ENCODE peak calls at places on chromosome 11, in five cellular contexts. N is GM23338, I is PC-3, U is hepatocyte, D is GM23248. X is an unnamed sample.

GRCh38 chr11:103013426-103013825 is 57.9 kb upstream of the MMP13 start:
- DNase-seq in I (no peak), D (no peak), N (no peak), U (no peak), X (no peak)

GRCh38 chr11:116879789-116880402 is 42.5 kb upstream of the APOA1 start:
- DNase-seq in D (peak; percentile 88), I (peak; percentile 86), N (peak; percentile 81), U (peak; percentile 80), X (peak; percentile 81)

GRCh38 chr11:103652013-103652412 is 384.4 kb upstream of the DDI1 start:
- DNase-seq in N (no peak), U (no peak), I (peak; percentile 52), D (peak; percentile 31), X (no peak)

GRCh38 chr11:3195251-3196160 is 23.1 kb downstream of the MRGPRG start:
- DNase-seq in U (no peak), I (no peak), D (peak; percentile 31), N (peak; percentile 49), X (no peak)

GRCh38 chr11:13772223-13773046 is 104.0 kb downstream of the FAR1 start:
- DNase-seq in D (peak; percentile 51), N (peak; percentile 86), U (peak; percentile 76), I (peak; percentile 76), X (peak; percentile 90)

GRCh38 chr11:11149671-11150459 is 203.2 kb downstream of the CSNK2A3 start:
- DNase-seq in N (no peak), D (no peak), U (no peak), I (no peak), X (peak; percentile 41)

GRCh38 chr11:18392434-18393321 is 1.7 kb upstream of the LDHA start:
- DNase-seq in D (peak; percentile 13), I (no peak), U (no peak), N (peak; percentile 12), X (no peak)

GRCh38 chr11:37946155-37946766 is 1348.2 kb upstream of the RAG2 start:
- DNase-seq in N (peak; percentile 65), U (peak; percentile 49), D (peak; percentile 43), I (peak; percentile 54), X (peak; percentile 22)

GRCh38 chr11:108501396-108501795 is 3.2 kb upstream of the POGLUT3 start:
- DNase-seq in I (peak; percentile 62), N (no peak), D (peak; percentile 21), U (no peak), X (no peak)

GRCh38 chr11:73201249-73201648 is 16.8 kb upstream of the P2RY2 start:
- DNase-seq in D (peak; percentile 22), U (no peak), N (peak; percentile 27), I (no peak), X (no peak)

GRCh38 chr11:61541568-61541967 is 33.0 kb downstream of the LRRC10B start:
- DNase-seq in U (no peak), I (peak; percentile 78), N (peak; percentile 80), D (peak; percentile 74), X (peak; percentile 9)

GRCh38 chr11:118415739-118416068 is 14.3 kb downstream of the ATP5MG start:
- DNase-seq in D (peak; percentile 98), U (peak; percentile 76), N (peak; percentile 76), I (peak; percentile 97), X (no peak)

GRCh38 chr11:19869946-19870589 is 157.4 kb downstream of the NAV2 start:
- DNase-seq in I (no peak), U (no peak), N (no peak), D (no peak), X (no peak)

GRCh38 chr11:105046898-105047579 is 1.9 kb upstream of the CARD16 start:
- DNase-seq in D (peak; percentile 96), U (peak; percentile 78), N (peak; percentile 11), I (peak; percentile 96), X (no peak)

GRCh38 chr11:11843233-11843632 is 1.5 kb downstream of the USP47 start:
- DNase-seq in D (peak; percentile 91), I (peak; percentile 77), U (peak; percentile 56), N (no peak), X (peak; percentile 31)

GRCh38 chr11:77873345-77873744 is 52.4 kb downstream of the AAMDC start:
- DNase-seq in N (no peak), U (no peak), D (no peak), I (no peak), X (no peak)

GRCh38 chr11:78690588-78690987 is 115.9 kb upstream of the NARS2 start:
- DNase-seq in D (no peak), I (peak; percentile 88), N (no peak), U (no peak), X (no peak)

GRCh38 chr11:132134322-132134721 is 763.9 kb downstream of the NTM start:
- DNase-seq in N (no peak), I (peak; percentile 89), D (peak; percentile 72), U (no peak), X (no peak)

GRCh38 chr11:72091292-72091691 is 10.6 kb downstream of the LRRC51 start:
- DNase-seq in U (peak; percentile 82), N (peak; percentile 94), D (peak; percentile 74), I (peak; percentile 80), X (peak; percentile 83)

GRCh38 chr11:64755681-64756361 is 4.0 kb downstream of the PYGM start:
- DNase-seq in D (no peak), N (no peak), U (no peak), I (no peak), X (no peak)

GRCh38 chr11:97854877-97855276 is 1165.9 kb upstream of the CNTN5 start:
- DNase-seq in U (no peak), I (no peak), D (no peak), N (peak; percentile 4), X (no peak)

DNA sequence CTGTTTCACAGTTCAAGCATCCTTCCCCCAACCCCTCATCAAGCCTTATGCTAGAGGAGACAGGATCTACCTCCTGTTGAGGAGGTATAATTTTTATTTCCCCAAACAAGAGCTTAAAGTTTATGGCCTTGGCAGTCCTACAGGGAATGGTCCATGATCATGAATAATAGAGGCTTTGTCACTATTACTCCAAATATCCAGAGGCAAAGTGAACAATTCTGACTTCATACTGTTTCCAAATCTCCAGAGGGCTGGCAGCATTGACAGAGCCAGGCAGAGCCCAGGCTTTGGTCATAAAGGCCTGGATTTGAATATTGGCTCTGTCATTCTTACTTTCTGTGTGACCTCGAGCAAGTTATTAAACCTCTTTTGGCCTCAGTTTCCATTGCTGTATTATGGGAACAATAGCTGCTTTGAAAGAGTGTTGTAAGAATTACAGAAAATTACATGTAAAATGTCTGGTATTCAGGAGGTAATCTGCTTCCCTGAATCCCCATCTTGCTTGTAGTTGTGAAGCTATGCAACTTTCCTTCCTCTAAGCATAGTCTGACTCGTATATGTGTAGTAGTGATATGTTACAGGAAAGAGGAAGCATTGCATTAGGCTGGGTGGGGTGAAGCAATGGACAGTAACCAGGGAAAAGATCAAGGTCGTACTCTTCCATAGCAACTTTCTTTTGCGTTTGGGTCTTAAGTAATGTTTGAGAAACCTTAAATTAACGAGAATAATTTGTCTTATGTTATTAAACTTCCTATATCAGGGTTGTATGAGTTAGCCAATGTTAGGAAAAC is 88.8 kb downstream of the CD44 start:
- DNase-seq in N (no peak), I (peak; percentile 30), D (peak; percentile 64), U (no peak), X (no peak)
- H3K4me2 ChIP-seq in N (no peak overlapping the region), I (no peak overlapping the region), D (no peak overlapping the region), U (no peak overlapping the region), X (no peak overlapping the region)

DNA sequence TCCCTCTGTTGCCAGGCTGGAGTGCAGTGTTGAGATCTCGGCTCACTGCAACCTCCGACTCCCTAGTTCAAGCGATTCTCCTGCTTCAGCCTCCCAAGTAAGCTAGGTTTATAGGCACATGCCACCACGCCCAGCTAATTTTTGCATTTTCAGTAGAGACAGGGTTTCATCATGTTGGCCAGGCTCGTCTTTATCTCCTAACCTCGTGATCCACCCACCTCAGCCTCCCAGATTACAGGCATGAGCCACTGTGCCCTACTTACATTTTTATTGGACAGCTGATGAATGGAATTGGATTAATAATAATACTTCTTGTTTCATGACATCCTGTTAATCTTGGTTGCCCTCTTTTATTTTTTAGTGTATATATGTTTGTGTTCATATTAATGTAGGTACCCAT is 3.0 kb upstream of the MRGPRD start:
- DNase-seq in U (no peak), I (no peak), D (no peak), N (no peak), X (no peak)
- TF ChIP-seq EZH2phosphoT487 in U (no peak), I (no peak), D (no peak), N (no peak), X (no peak)

GRCh38 chr11:120239713-120240640 is at the start of gene POU2F3:
- DNase-seq in U (peak; percentile 62), N (peak; percentile 70), D (no peak), I (no peak), X (no peak)

GRCh38 chr11:120243221-120243620 is 3.3 kb downstream of the POU2F3 start:
- DNase-seq in U (no peak), I (no peak), N (no peak), D (no peak), X (no peak)

GRCh38 chr11:120241277-120241676 is 1.3 kb downstream of the POU2F3 start:
- DNase-seq in U (no peak), I (no peak), N (no peak), D (no peak), X (no peak)

GRCh38 chr11:120238968-120239620 is 846 bp upstream of the POU2F3 start:
- DNase-seq in N (no peak), I (no peak), D (no peak), U (no peak), X (no peak)

DNA sequence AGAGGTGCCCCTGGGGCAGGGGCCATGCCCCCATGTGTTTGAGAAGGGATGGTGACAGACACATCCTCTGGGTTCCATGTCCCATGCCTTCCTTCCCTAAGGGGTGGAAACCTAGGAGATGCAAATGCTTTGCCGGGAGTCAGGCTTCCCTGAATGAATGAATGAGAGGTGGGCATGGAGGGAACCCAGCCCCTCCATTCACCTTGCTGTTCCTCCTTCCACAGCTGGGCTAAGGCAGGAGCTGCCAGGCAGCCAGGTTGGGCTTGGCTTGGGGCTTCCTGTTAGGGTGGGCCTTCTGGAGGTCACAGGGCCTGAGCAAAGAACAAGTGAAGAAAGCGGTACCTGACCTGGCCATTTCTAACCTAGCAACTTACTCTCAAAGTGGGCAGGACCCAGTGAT is 926 bp downstream of the POU2F3 start:
- DNase-seq in N (no peak), D (no peak), I (no peak), U (no peak), X (no peak)
- H3K4me2 ChIP-seq in N (peak overlapping the region; percentile 97), D (no peak overlapping the region), I (no peak overlapping the region), U (no peak overlapping the region), X (no peak overlapping the region)

GRCh38 chr11:100878474-100878873 is 191.4 kb downstream of the ARHGAP42 start:
- DNase-seq in I (no peak), N (no peak), D (peak; percentile 60), U (no peak), X (no peak)

GRCh38 chr11:100882957-100883356 is 195.9 kb downstream of the ARHGAP42 start:
- DNase-seq in N (no peak), I (no peak), U (no peak), D (no peak), X (no peak)

GRCh38 chr11:100887659-100888058 is 200.6 kb downstream of the ARHGAP42 start:
- DNase-seq in I (no peak), U (no peak), N (peak; percentile 9), D (no peak), X (no peak)

GRCh38 chr11:100888836-100889235 is 201.7 kb downstream of the ARHGAP42 start:
- DNase-seq in D (no peak), U (no peak), N (no peak), I (no peak), X (no peak)

DNA sequence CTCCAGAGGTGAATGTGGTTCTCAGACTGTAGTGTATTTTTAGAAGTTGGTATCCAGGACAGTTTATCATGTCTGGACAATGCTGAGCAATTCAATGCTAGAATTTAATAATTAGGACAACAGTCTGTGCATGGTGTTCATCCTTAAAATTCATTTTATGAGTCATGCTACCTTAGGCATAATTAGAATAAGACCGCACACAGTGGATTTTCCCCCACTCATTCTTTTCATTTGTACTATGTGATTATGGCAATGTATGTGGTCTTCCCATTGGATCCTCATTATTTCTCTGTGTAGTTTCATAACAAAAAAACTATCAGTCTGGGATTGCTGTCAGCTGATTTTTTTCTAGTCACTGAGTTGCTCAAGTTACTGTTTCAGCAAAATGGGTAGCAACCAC is 196.8 kb downstream of the ARHGAP42 start:
- DNase-seq in U (no peak), D (no peak), I (no peak), N (no peak), X (no peak)
- TF ChIP-seq EZH2phosphoT487 in U (no peak), D (no peak), I (no peak), N (no peak), X (no peak)

X was measured in OCI-LY7.